ENCODE peak calls at places on chromosomes 1 and 21, in five cellular contexts. V is K562, B is A549, U is H1, M is HepG2. A is an unnamed sample.

GRCh38 chr1:40780678-40781613 is 2.6 kb upstream of the KCNQ4 start:
- DNase-seq in V (no peak), B (no peak), U (no peak), M (no peak), A (no peak)

GRCh38 chr1:114750780-114751179 is 7.0 kb downstream of the CSDE1 start:
- DNase-seq in V (no peak), B (no peak), U (no peak), M (no peak), A (no peak)

GRCh38 chr21:41500931-41501381 is 7.0 kb downstream of the TMPRSS2 start:
- DNase-seq in V (no peak), B (no peak), U (no peak), M (peak; percentile 31), A (no peak)

GRCh38 chr1:70818391-70818790 is 229.2 kb downstream of the PTGER3 start:
- DNase-seq in V (no peak), B (no peak), U (no peak), M (no peak), A (no peak)

GRCh38 chr1:2936568-2937515 is 84.4 kb upstream of the ACTRT2 start:
- DNase-seq in V (no peak), B (no peak), U (no peak), M (no peak), A (no peak)

GRCh38 chr1:168372857-168373520 is 92.3 kb downstream of the TBX19 start:
- DNase-seq in V (peak; percentile 58), B (no peak), U (no peak), M (no peak), A (no peak)

GRCh38 chr1:28173980-28174297 is 2.6 kb downstream of the PTAFR start:
- DNase-seq in V (peak; percentile 38), B (no peak), U (no peak), M (no peak), A (no peak)

GRCh38 chr1:237492359-237492758 is 398.4 kb downstream of the ZP4 start:
- DNase-seq in V (no peak), B (no peak), U (no peak), M (no peak), A (no peak)

GRCh38 chr1:152188673-152189591 is 29.9 kb upstream of the RPTN start:
- DNase-seq in V (peak; percentile 62), B (peak; percentile 91), U (peak; percentile 78), M (peak; percentile 11), A (peak; percentile 65)

GRCh38 chr1:196007763-196008162 is 600.5 kb downstream of the KCNT2 start:
- DNase-seq in V (no peak), B (no peak), U (no peak), M (peak; percentile 20), A (no peak)

GRCh38 chr1:225937048-225937968 is 3.7 kb downstream of the LEFTY2 start:
- DNase-seq in V (no peak), B (no peak), U (no peak), M (no peak), A (no peak)

GRCh38 chr1:15371610-15372539 is 37.8 kb upstream of the EFHD2 start:
- DNase-seq in V (peak; percentile 52), B (no peak), U (no peak), M (peak; percentile 54), A (no peak)

GRCh38 chr1:182430263-182431068 is 19.5 kb upstream of the RGSL1 start:
- DNase-seq in V (no peak), B (no peak), U (no peak), M (no peak), A (no peak)

GRCh38 chr1:2968471-2968881 is 52.8 kb upstream of the ACTRT2 start:
- DNase-seq in V (no peak), B (no peak), U (no peak), M (peak; percentile 37), A (no peak)

GRCh38 chr1:167713330-167714081 is 8.3 kb upstream of the MPZL1 start:
- DNase-seq in V (no peak), B (no peak), U (peak; percentile 79), M (no peak), A (peak; percentile 35)

GRCh38 chr1:43612406-43612805 is 37.5 kb upstream of the KDM4A start:
- DNase-seq in V (no peak), B (no peak), U (no peak), M (no peak), A (no peak)

GRCh38 chr1:231515748-231516147 is 12.7 kb upstream of the TSNAX start:
- DNase-seq in V (no peak), B (no peak), U (no peak), M (no peak), A (no peak)

GRCh38 chr1:206674745-206675175 is 9.9 kb upstream of the MAPKAPK2 start:
- DNase-seq in V (peak; percentile 69), B (peak; percentile 85), U (no peak), M (no peak), A (no peak)

GRCh38 chr1:42128499-42128898 is 24.7 kb upstream of the GUCA2B start:
- DNase-seq in V (no peak), B (no peak), U (no peak), M (no peak), A (no peak)

GRCh38 chr1:44292641-44293040 is 62.4 kb downstream of the ERI3 start:
- DNase-seq in V (no peak), B (no peak), U (no peak), M (no peak), A (no peak)

GRCh38 chr1:181430015-181430657 is 53.2 kb upstream of the CACNA1E start:
- DNase-seq in V (no peak), B (no peak), U (no peak), M (no peak), A (no peak)

GRCh38 chr1:50417946-50418599 is 5.2 kb downstream of the DMRTA2 start:
- DNase-seq in V (peak; percentile 12), B (no peak), U (no peak), M (no peak), A (no peak)

GRCh38 chr1:50416553-50417453 is 6.4 kb downstream of the DMRTA2 start:
- DNase-seq in V (peak; percentile 18), B (no peak), U (peak; percentile 81), M (no peak), A (no peak)

GRCh38 chr1:50416150-50416527 is 7.1 kb downstream of the DMRTA2 start:
- DNase-seq in V (peak; percentile 12), B (no peak), U (peak; percentile 64), M (no peak), A (no peak)

GRCh38 chr1:50418600-50419109 is 4.6 kb downstream of the DMRTA2 start:
- DNase-seq in V (peak; percentile 8), B (no peak), U (peak; percentile 72), M (no peak), A (no peak)

GRCh38 chr1:50417487-50417886 is 5.8 kb downstream of the DMRTA2 start:
- DNase-seq in V (peak; percentile 11), B (no peak), U (peak; percentile 50), M (no peak), A (no peak)
- H3K4me1 ChIP-seq in V (peaks cover 33% of the 10 kb centered on the region), B (no peaks in the 10 kb centered on the region), U (peaks cover 30% of the 10 kb centered on the region), M (peaks cover 11% of the 10 kb centered on the region), A (no peaks in the 10 kb centered on the region)

GRCh38 chr1:115839706-115840095 is 1.2 kb downstream of the NHLH2 start:
- DNase-seq in V (no peak), B (no peak), U (no peak), M (no peak), A (no peak)

GRCh38 chr1:115837386-115837761 is 3.6 kb downstream of the NHLH2 start:
- DNase-seq in V (no peak), B (no peak), U (no peak), M (no peak), A (no peak)

GRCh38 chr1:115838805-115839705 is 1.9 kb downstream of the NHLH2 start:
- DNase-seq in V (no peak), B (no peak), U (peak; percentile 83), M (no peak), A (no peak)

GRCh38 chr1:115838426-115838804 is 2.5 kb downstream of the NHLH2 start:
- DNase-seq in V (no peak), B (no peak), U (peak; percentile 78), M (no peak), A (no peak)

DNA sequence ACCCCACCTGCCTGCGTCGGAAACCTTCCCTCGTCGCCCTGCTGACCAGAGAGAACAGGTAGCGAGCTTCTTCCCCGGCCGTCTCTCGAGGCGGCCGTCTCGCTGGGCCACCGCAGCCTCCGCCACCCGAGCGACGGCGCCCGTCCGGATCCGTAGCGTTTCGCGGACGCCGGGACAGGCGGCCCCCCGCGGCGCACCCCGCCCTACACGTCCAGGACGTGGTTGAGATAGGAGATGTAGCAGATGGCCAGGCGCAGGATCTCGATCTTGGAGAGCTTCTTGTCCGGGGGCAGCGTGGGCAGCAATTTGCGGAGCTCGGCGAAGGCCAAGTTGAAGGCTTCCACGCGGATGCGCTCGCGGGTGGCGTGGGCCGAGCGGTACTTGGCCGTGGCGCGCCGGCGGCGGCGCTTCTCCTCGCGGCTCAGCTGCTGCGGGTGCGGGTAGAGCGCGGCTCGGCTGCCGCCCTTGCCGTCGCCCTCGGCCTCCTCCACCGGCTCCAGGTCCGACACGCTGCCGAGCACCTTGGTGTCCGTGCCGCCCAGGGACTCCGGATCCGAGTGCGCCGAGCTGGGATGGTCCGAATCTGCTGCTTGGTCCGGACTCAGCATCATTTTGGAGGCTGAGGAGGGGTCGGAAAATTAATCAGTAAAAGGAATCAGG is 3.0 kb downstream of the NHLH2 start:
- DNase-seq in V (no peak), B (no peak), U (peak; percentile 76), M (no peak), A (no peak)
- H3K4me2 ChIP-seq in V (no peak overlapping the region), B (no peak overlapping the region), U (peak overlapping the region; percentile 96), M (no peak overlapping the region), A (no peak overlapping the region)

GRCh38 chr1:86377341-86377740 is 18.8 kb downstream of the ODF2L start:
- DNase-seq in V (no peak), B (no peak), U (no peak), M (no peak), A (no peak)

GRCh38 chr1:86378813-86379212 is 17.3 kb downstream of the ODF2L start:
- DNase-seq in V (no peak), B (no peak), U (no peak), M (no peak), A (no peak)

GRCh38 chr1:86370627-86371026 is 25.5 kb downstream of the ODF2L start:
- DNase-seq in V (no peak), B (no peak), U (no peak), M (no peak), A (no peak)

GRCh38 chr1:86380257-86380861 is 15.8 kb downstream of the ODF2L start:
- DNase-seq in V (peak; percentile 44), B (peak; percentile 74), U (no peak), M (peak; percentile 55), A (peak; percentile 82)

DNA sequence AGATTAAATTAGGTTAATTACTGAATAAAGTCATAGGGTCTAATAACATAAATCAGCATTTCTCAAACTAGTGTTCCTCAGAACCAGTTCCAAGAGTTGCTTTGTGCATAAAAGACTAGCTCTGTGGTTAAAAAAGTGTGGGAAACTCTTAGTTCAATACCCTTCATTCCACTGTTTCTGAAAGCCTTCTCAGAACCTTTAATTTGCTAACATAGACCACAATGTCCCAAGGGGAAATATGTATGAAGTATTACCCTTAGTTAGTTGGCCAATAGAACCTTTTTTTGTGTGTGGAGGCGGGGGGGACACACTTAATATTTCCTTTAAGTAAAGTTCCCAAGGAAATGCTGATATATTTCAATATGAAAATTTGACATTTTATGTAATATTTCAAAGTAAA is 20.4 kb downstream of the ODF2L start:
- DNase-seq in V (no peak), B (no peak), U (no peak), M (no peak), A (no peak)
- TF ChIP-seq JUN in V (no peak), B (no peak), U (no peak), M (no peak), A (no peak)

GRCh38 chr1:4045397-4046010 is 145.4 kb upstream of the C1orf174 start:
- DNase-seq in V (no peak), B (no peak), U (no peak), M (no peak), A (no peak)
- H3K4me1 ChIP-seq in V (no peaks in the 10 kb centered on the region), B (no peaks in the 10 kb centered on the region), U (no peaks in the 10 kb centered on the region), M (no peaks in the 10 kb centered on the region), A (no peaks in the 10 kb centered on the region)